ENCODE peak calls at places on chromosomes 3 and 15, in seven cellular contexts. One of them, this sample, is unnamed.

GRCh38 chr3:149004622-149005021 is 13.3 kb downstream of the GYG1 start:
- DNase-seq in sigmoid colon: no peak
- DNase-seq in ovary: no peak
- DNase-seq in HepG2: no peak
- DNase-seq in upper lobe of left lung: no peak
- DNase-seq in esophagus muscularis mucosa: no peak
- DNase-seq in A549: no peak
- DNase-seq in this sample: no peak

GRCh38 chr3:42387802-42388651 is 22.4 kb downstream of the LYZL4 start:
- DNase-seq in sigmoid colon: no peak
- DNase-seq in ovary: no peak
- DNase-seq in HepG2: no peak
- DNase-seq in upper lobe of left lung: no peak
- DNase-seq in esophagus muscularis mucosa: no peak
- DNase-seq in A549: no peak
- DNase-seq in this sample: no peak

GRCh38 chr15:100249096-100249815 is 92.5 kb downstream of the ADAMTS17 start:
- DNase-seq in sigmoid colon: no peak
- DNase-seq in ovary: no peak
- DNase-seq in HepG2: no peak
- DNase-seq in upper lobe of left lung: peak; percentile 5
- DNase-seq in esophagus muscularis mucosa: no peak
- DNase-seq in A549: no peak
- DNase-seq in this sample: peak; percentile 41

GRCh38 chr15:45183001-45183400 is 4.8 kb downstream of the SHF start:
- DNase-seq in sigmoid colon: no peak
- DNase-seq in ovary: no peak
- DNase-seq in HepG2: no peak
- DNase-seq in upper lobe of left lung: no peak
- DNase-seq in esophagus muscularis mucosa: no peak
- DNase-seq in A549: no peak
- DNase-seq in this sample: no peak

GRCh38 chr15:98889930-98890695 is 117.5 kb downstream of the PGPEP1L start:
- DNase-seq in sigmoid colon: no peak
- DNase-seq in ovary: no peak
- DNase-seq in HepG2: no peak
- DNase-seq in upper lobe of left lung: no peak
- DNase-seq in esophagus muscularis mucosa: no peak
- DNase-seq in A549: peak; percentile 88
- DNase-seq in this sample: no peak

GRCh38 chr15:69389426-69389825 is 24.7 kb upstream of the KIF23 start:
- DNase-seq in sigmoid colon: no peak
- DNase-seq in ovary: no peak
- DNase-seq in HepG2: no peak
- DNase-seq in upper lobe of left lung: no peak
- DNase-seq in esophagus muscularis mucosa: no peak
- DNase-seq in A549: no peak
- DNase-seq in this sample: no peak

GRCh38 chr3:108489776-108490175 is 20.6 kb downstream of the MYH15 start:
- DNase-seq in sigmoid colon: no peak
- DNase-seq in ovary: no peak
- DNase-seq in HepG2: peak; percentile 39
- DNase-seq in upper lobe of left lung: no peak
- DNase-seq in esophagus muscularis mucosa: no peak
- DNase-seq in A549: peak; percentile 52
- DNase-seq in this sample: no peak

GRCh38 chr3:170178631-170179030 is 2.9 kb downstream of the PHC3 start:
- DNase-seq in sigmoid colon: no peak
- DNase-seq in ovary: no peak
- DNase-seq in HepG2: no peak
- DNase-seq in upper lobe of left lung: peak; percentile 35
- DNase-seq in esophagus muscularis mucosa: no peak
- DNase-seq in A549: no peak
- DNase-seq in this sample: no peak

GRCh38 chr3:66598168-66598567 is 97.3 kb upstream of the LRIG1 start:
- DNase-seq in sigmoid colon: no peak
- DNase-seq in ovary: no peak
- DNase-seq in HepG2: no peak
- DNase-seq in upper lobe of left lung: no peak
- DNase-seq in esophagus muscularis mucosa: no peak
- DNase-seq in A549: no peak
- DNase-seq in this sample: no peak

GRCh38 chr3:73493543-73494314 is 131.0 kb downstream of the PDZRN3 start:
- DNase-seq in sigmoid colon: no peak
- DNase-seq in ovary: no peak
- DNase-seq in HepG2: no peak
- DNase-seq in upper lobe of left lung: no peak
- DNase-seq in esophagus muscularis mucosa: peak; percentile 79
- DNase-seq in A549: no peak
- DNase-seq in this sample: no peak

GRCh38 chr3:157077565-157077991 is 82.4 kb downstream of the CCNL1 start:
- DNase-seq in sigmoid colon: no peak
- DNase-seq in ovary: no peak
- DNase-seq in HepG2: peak; percentile 23
- DNase-seq in upper lobe of left lung: no peak
- DNase-seq in esophagus muscularis mucosa: peak; percentile 80
- DNase-seq in A549: peak; percentile 19
- DNase-seq in this sample: no peak

GRCh38 chr15:38441130-38441519 is 12.8 kb upstream of the FAM98B start:
- DNase-seq in sigmoid colon: no peak
- DNase-seq in ovary: no peak
- DNase-seq in HepG2: no peak
- DNase-seq in upper lobe of left lung: no peak
- DNase-seq in esophagus muscularis mucosa: no peak
- DNase-seq in A549: no peak
- DNase-seq in this sample: no peak

GRCh38 chr15:20356444-20357138 is 185.0 kb downstream of the GOLGA6L6 start:
- DNase-seq in sigmoid colon: peak; percentile 69
- DNase-seq in ovary: peak; percentile 72
- DNase-seq in HepG2: peak; percentile 45
- DNase-seq in upper lobe of left lung: peak; percentile 61
- DNase-seq in esophagus muscularis mucosa: peak; percentile 90
- DNase-seq in A549: peak; percentile 77
- DNase-seq in this sample: peak; percentile 81

GRCh38 chr3:180930526-180930925 is 18.1 kb downstream of the FXR1 start:
- DNase-seq in sigmoid colon: no peak
- DNase-seq in ovary: no peak
- DNase-seq in HepG2: no peak
- DNase-seq in upper lobe of left lung: no peak
- DNase-seq in esophagus muscularis mucosa: no peak
- DNase-seq in A549: no peak
- DNase-seq in this sample: no peak

GRCh38 chr15:68463444-68463843 is 31.5 kb upstream of the ITGA11 start:
- DNase-seq in sigmoid colon: no peak
- DNase-seq in ovary: no peak
- DNase-seq in HepG2: no peak
- DNase-seq in upper lobe of left lung: no peak
- DNase-seq in esophagus muscularis mucosa: peak; percentile 53
- DNase-seq in A549: no peak
- DNase-seq in this sample: no peak

GRCh38 chr3:157573780-157574378 is 70.7 kb upstream of the VEPH1 start:
- DNase-seq in sigmoid colon: no peak
- DNase-seq in ovary: no peak
- DNase-seq in HepG2: no peak
- DNase-seq in upper lobe of left lung: no peak
- DNase-seq in esophagus muscularis mucosa: no peak
- DNase-seq in A549: no peak
- DNase-seq in this sample: no peak

GRCh38 chr3:62605413-62606068 is 232.2 kb upstream of the FEZF2 start:
- DNase-seq in sigmoid colon: no peak
- DNase-seq in ovary: no peak
- DNase-seq in HepG2: no peak
- DNase-seq in upper lobe of left lung: no peak
- DNase-seq in esophagus muscularis mucosa: no peak
- DNase-seq in A549: no peak
- DNase-seq in this sample: no peak

GRCh38 chr3:62607287-62608029 is 234.1 kb upstream of the FEZF2 start:
- DNase-seq in sigmoid colon: no peak
- DNase-seq in ovary: no peak
- DNase-seq in HepG2: no peak
- DNase-seq in upper lobe of left lung: peak; percentile 90
- DNase-seq in esophagus muscularis mucosa: no peak
- DNase-seq in A549: no peak
- DNase-seq in this sample: no peak

GRCh38 chr3:62604301-62604700 is 231.0 kb upstream of the FEZF2 start:
- DNase-seq in sigmoid colon: no peak
- DNase-seq in ovary: no peak
- DNase-seq in HepG2: no peak
- DNase-seq in upper lobe of left lung: peak; percentile 40
- DNase-seq in esophagus muscularis mucosa: no peak
- DNase-seq in A549: peak; percentile 7
- DNase-seq in this sample: no peak

GRCh38 chr3:62602987-62603386 is 229.6 kb upstream of the FEZF2 start:
- DNase-seq in sigmoid colon: no peak
- DNase-seq in ovary: no peak
- DNase-seq in HepG2: no peak
- DNase-seq in upper lobe of left lung: no peak
- DNase-seq in esophagus muscularis mucosa: no peak
- DNase-seq in A549: no peak
- DNase-seq in this sample: no peak

DNA sequence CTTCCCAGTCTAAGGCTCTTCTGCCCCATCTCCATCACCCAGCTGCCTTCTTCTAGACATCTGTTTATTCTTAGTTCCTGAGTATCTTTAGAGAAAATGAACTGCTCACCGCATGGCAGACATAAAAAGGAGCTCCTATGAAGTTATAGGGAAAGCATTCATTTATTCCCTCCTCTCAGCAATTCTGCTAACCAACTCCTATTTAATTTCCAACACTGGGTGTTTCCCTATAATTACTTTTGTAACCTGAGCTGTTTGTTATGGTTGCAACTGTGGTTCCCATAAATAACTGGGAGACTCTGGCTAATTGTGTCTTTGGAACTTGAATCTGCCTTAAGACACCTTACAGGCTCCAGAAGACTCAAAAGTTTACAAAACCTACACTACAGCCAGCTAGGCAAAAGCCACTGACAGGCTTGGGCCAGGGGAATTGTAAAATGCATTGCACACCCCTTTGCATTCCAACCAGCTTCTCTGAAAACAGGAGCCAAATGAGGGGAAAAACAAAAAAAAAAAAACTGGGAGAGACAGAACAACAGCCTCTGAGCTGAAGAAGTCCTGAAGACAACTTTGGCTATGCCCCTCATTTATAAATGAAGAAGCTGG is 231.5 kb upstream of the FEZF2 start:
- DNase-seq in sigmoid colon: no peak
- DNase-seq in ovary: no peak
- DNase-seq in HepG2: no peak
- DNase-seq in upper lobe of left lung: no peak
- DNase-seq in esophagus muscularis mucosa: no peak
- DNase-seq in A549: no peak
- DNase-seq in this sample: no peak
- H3K4me1 ChIP-seq in sigmoid colon: no peaks in the 10 kb centered on the region
- H3K4me1 ChIP-seq in ovary: no peaks in the 10 kb centered on the region
- H3K4me1 ChIP-seq in HepG2: no peaks in the 10 kb centered on the region
- H3K4me1 ChIP-seq in upper lobe of left lung: no peaks in the 10 kb centered on the region
- H3K4me1 ChIP-seq in esophagus muscularis mucosa: no peaks in the 10 kb centered on the region
- H3K4me1 ChIP-seq in A549: peaks cover 6% of the 10 kb centered on the region
- H3K4me1 ChIP-seq in this sample: peaks cover 23% of the 10 kb centered on the region

GRCh38 chr15:66364944-66365343 is 8.5 kb upstream of the TIPIN start:
- DNase-seq in sigmoid colon: no peak
- DNase-seq in ovary: no peak
- DNase-seq in HepG2: no peak
- DNase-seq in upper lobe of left lung: no peak
- DNase-seq in esophagus muscularis mucosa: no peak
- DNase-seq in A549: no peak
- DNase-seq in this sample: no peak

GRCh38 chr15:66374179-66374578 is 12.5 kb upstream of the MAP2K1 start:
- DNase-seq in sigmoid colon: no peak
- DNase-seq in ovary: no peak
- DNase-seq in HepG2: no peak
- DNase-seq in upper lobe of left lung: no peak
- DNase-seq in esophagus muscularis mucosa: no peak
- DNase-seq in A549: no peak
- DNase-seq in this sample: no peak

DNA sequence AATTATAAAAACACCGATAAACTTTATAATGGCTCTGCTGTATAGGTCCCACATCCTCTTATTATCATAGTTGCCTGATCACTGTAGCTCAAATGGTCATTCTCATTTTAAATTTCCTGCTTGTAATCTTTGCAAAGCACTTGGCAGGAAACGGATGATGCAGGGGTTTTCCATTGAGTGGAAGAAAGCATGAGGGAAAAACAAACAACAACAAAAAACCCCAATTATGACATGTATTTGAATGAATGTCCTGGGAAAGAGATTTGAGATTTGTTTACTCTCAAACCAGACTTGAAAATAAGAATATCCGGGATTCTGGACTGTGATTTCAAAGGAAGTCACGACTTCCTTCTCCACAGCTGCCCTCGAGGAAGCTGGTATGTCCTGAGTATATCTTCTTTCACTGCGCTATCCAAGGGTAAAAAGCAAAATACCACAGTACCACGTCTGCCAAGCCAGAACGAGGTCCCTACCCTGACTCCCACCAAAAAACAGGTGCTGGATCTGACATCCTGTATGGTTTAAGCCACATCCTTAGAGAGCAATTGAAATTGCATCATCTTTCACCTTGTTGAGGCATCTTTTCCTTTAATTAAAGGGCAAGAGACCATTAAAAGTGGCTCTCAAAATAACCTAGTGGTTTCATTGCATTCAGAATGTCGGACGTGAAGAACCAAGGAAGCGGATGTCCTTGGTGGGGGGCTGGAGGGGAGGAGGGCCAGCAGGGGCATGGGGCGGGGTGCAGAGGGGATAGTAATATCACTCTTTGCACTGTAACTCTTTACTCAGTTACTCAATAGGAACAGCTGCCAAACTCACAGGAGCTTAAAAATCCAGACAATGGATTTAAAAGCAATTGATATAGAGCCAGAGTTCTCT is 13.5 kb upstream of the TIPIN start:
- DNase-seq in sigmoid colon: no peak
- DNase-seq in ovary: no peak
- DNase-seq in HepG2: no peak
- DNase-seq in upper lobe of left lung: no peak
- DNase-seq in esophagus muscularis mucosa: no peak
- DNase-seq in A549: peak; percentile 58
- DNase-seq in this sample: no peak
- TF ChIP-seq POLR2A in sigmoid colon: no peak
- TF ChIP-seq POLR2A in ovary: no peak
- TF ChIP-seq POLR2A in HepG2: no peak
- TF ChIP-seq POLR2A in upper lobe of left lung: no peak
- TF ChIP-seq POLR2A in esophagus muscularis mucosa: no peak
- TF ChIP-seq POLR2A in A549: no peak
- TF ChIP-seq POLR2A in this sample: no peak

GRCh38 chr3:151976211-151977050 is 103.0 kb downstream of the SUCNR1 start:
- DNase-seq in sigmoid colon: no peak
- DNase-seq in ovary: no peak
- DNase-seq in HepG2: peak; percentile 14
- DNase-seq in upper lobe of left lung: no peak
- DNase-seq in esophagus muscularis mucosa: no peak
- DNase-seq in A549: peak; percentile 82
- DNase-seq in this sample: no peak
- TF ChIP-seq EP300 in sigmoid colon: no peak
- TF ChIP-seq EP300 in ovary: no peak
- TF ChIP-seq EP300 in HepG2: no peak
- TF ChIP-seq EP300 in upper lobe of left lung: no peak
- TF ChIP-seq EP300 in esophagus muscularis mucosa: no peak
- TF ChIP-seq EP300 in A549: no peak
- TF ChIP-seq EP300 in this sample: no peak

GRCh38 chr15:77870195-77871065 is 207.1 kb downstream of the TBC1D2B start:
- DNase-seq in sigmoid colon: peak; percentile 68
- DNase-seq in ovary: peak; percentile 60
- DNase-seq in HepG2: peak; percentile 50
- DNase-seq in upper lobe of left lung: peak; percentile 31
- DNase-seq in esophagus muscularis mucosa: peak; percentile 95
- DNase-seq in A549: peak; percentile 78
- DNase-seq in this sample: no peak
- H3K4me1 ChIP-seq in sigmoid colon: no peaks in the 10 kb centered on the region
- H3K4me1 ChIP-seq in ovary: no peaks in the 10 kb centered on the region
- H3K4me1 ChIP-seq in HepG2: peaks cover 5% of the 10 kb centered on the region
- H3K4me1 ChIP-seq in upper lobe of left lung: no peaks in the 10 kb centered on the region
- H3K4me1 ChIP-seq in esophagus muscularis mucosa: peaks cover 7% of the 10 kb centered on the region
- H3K4me1 ChIP-seq in A549: peaks cover 7% of the 10 kb centered on the region
- H3K4me1 ChIP-seq in this sample: peaks cover 4% of the 10 kb centered on the region

GRCh38 chr15:74382004-74382816 is 14.8 kb upstream of the CYP11A1 start:
- DNase-seq in sigmoid colon: peak; percentile 86
- DNase-seq in ovary: peak; percentile 90
- DNase-seq in HepG2: peak; percentile 74
- DNase-seq in upper lobe of left lung: peak; percentile 89
- DNase-seq in esophagus muscularis mucosa: no peak
- DNase-seq in A549: peak; percentile 62
- DNase-seq in this sample: no peak
- TF ChIP-seq POLR2A in sigmoid colon: no peak
- TF ChIP-seq POLR2A in ovary: peak; percentile 22
- TF ChIP-seq POLR2A in HepG2: no peak
- TF ChIP-seq POLR2A in upper lobe of left lung: no peak
- TF ChIP-seq POLR2A in esophagus muscularis mucosa: no peak
- TF ChIP-seq POLR2A in A549: no peak
- TF ChIP-seq POLR2A in this sample: no peak

This sample was measured in suprapubic skin.